ENCODE peak calls at places on chromosomes 16 and 17, in nine cellular contexts. V is uterus, R is GM23338, C is GM12878, U is epithelial cell of proximal tubule, X is natural killer cell, D is heart right ventricle, F is mammary epithelial cell, K is RWPE1. S is an unnamed sample.

GRCh38 chr17:57270801-57271245 is 14.5 kb downstream of the MSI2 start:
- DNase-seq in V (no peak), R (no peak), C (no peak), U (no peak), X (no peak), D (no peak), F (no peak), K (no peak), S (no peak)

GRCh38 chr17:50181601-50182345 is 16.0 kb downstream of the SGCA start:
- DNase-seq in V (no peak), R (no peak), C (no peak), U (no peak), X (no peak), D (no peak), F (peak), K (no peak), S (no peak)

GRCh38 chr17:1629647-1630310 is 1.1 kb upstream of the SLC43A2 start:
- DNase-seq in V (no peak), R (peak), C (no peak), U (no peak), X (peak), D (peak), F (peak), K (no peak), S (no peak)

GRCh38 chr17:81315170-81315884 is 20.2 kb upstream of the SLC38A10 start:
- DNase-seq in V (no peak), R (no peak), C (no peak), U (no peak), X (no peak), D (no peak), F (no peak), K (no peak), S (no peak)

GRCh38 chr16:49576173-49576494 is 202.5 kb downstream of the C16orf78 start:
- DNase-seq in V (no peak), R (no peak), C (no peak), U (no peak), X (no peak), D (no peak), F (no peak), K (no peak), S (no peak)

GRCh38 chr17:38958756-38959155 is 8.4 kb downstream of the FBXO47 start:
- DNase-seq in V (no peak), R (no peak), C (no peak), U (no peak), X (no peak), D (no peak), F (no peak), K (no peak), S (peak)

GRCh38 chr17:74543406-74543805 is 2.5 kb downstream of the CD300C start:
- DNase-seq in V (no peak), R (peak), C (no peak), U (no peak), X (no peak), D (no peak), F (no peak), K (no peak), S (no peak)

GRCh38 chr17:65531508-65532431 is 29.7 kb downstream of the AXIN2 start:
- DNase-seq in V (peak), R (peak), C (no peak), U (no peak), X (no peak), D (peak), F (no peak), K (no peak), S (no peak)

GRCh38 chr17:57913576-57914273 is 41.5 kb downstream of the CUEDC1 start:
- DNase-seq in V (no peak), R (no peak), C (no peak), U (no peak), X (no peak), D (no peak), F (no peak), K (no peak), S (no peak)

GRCh38 chr16:69417537-69418199 is 6.8 kb upstream of the CYB5B start:
- DNase-seq in V (no peak), R (peak), C (no peak), U (peak), X (no peak), D (no peak), F (no peak), K (no peak), S (no peak)

GRCh38 chr17:70776446-70776845 is 607.1 kb downstream of the KCNJ2 start:
- DNase-seq in V (no peak), R (no peak), C (no peak), U (no peak), X (no peak), D (no peak), F (no peak), K (no peak), S (no peak)

GRCh38 chr17:6894206-6894528 is 62.6 kb upstream of the TEKT1 start:
- DNase-seq in V (no peak), R (peak), C (no peak), U (no peak), X (no peak), D (no peak), F (no peak), K (no peak), S (no peak)

GRCh38 chr17:58991718-58992331 is 114.9 kb downstream of the TRIM37 start:
- DNase-seq in V (no peak), R (no peak), C (peak), U (peak), X (no peak), D (no peak), F (no peak), K (no peak), S (peak)

GRCh38 chr17:41762391-41762790 is 24.1 kb downstream of the JUP start:
- DNase-seq in V (no peak), R (no peak), C (no peak), U (no peak), X (no peak), D (no peak), F (no peak), K (no peak), S (no peak)

GRCh38 chr17:66459811-66460270 is 157.4 kb downstream of the PRKCA start:
- DNase-seq in V (peak), R (no peak), C (no peak), U (peak), X (no peak), D (peak), F (peak), K (peak), S (peak)

GRCh38 chr17:72591500-72592241 is 470.9 kb downstream of the SOX9 start:
- DNase-seq in V (no peak), R (peak), C (no peak), U (no peak), X (no peak), D (no peak), F (peak), K (no peak), S (no peak)

GRCh38 chr16:88540346-88540977 is 29.7 kb upstream of the ZC3H18 start:
- DNase-seq in V (no peak), R (peak), C (no peak), U (no peak), X (no peak), D (no peak), F (no peak), K (no peak), S (no peak)

GRCh38 chr17:41522301-41523224 is 3.9 kb upstream of the KRT15 start:
- DNase-seq in V (no peak), R (peak), C (no peak), U (no peak), X (no peak), D (no peak), F (peak), K (no peak), S (no peak)

GRCh38 chr16:50972899-50973298 is 178.2 kb downstream of the SALL1 start:
- DNase-seq in V (no peak), R (no peak), C (no peak), U (no peak), X (no peak), D (no peak), F (no peak), K (no peak), S (no peak)

GRCh38 chr16:72400257-72401078 is 228.5 kb upstream of the PMFBP1 start:
- DNase-seq in V (no peak), R (peak), C (peak), U (no peak), X (no peak), D (peak), F (peak), K (peak), S (peak)

GRCh38 chr17:73952498-73953205 is 250.8 kb upstream of the RPL38 start:
- DNase-seq in V (no peak), R (peak), C (no peak), U (no peak), X (peak), D (peak), F (no peak), K (peak), S (no peak)

GRCh38 chr16:23408242-23409201 is 44.5 kb downstream of the COG7 start:
- DNase-seq in V (no peak), R (peak), C (no peak), U (no peak), X (no peak), D (peak), F (no peak), K (no peak), S (peak)

GRCh38 chr16:11636172-11636721 is 32.0 kb upstream of the SNN start:
- DNase-seq in V (no peak), R (peak), C (no peak), U (no peak), X (no peak), D (no peak), F (no peak), K (peak), S (no peak)

GRCh38 chr16:466651-467050 is 41.2 kb downstream of the RAB11FIP3 start:
- DNase-seq in V (no peak), R (no peak), C (no peak), U (no peak), X (no peak), D (no peak), F (no peak), K (no peak), S (no peak)

GRCh38 chr17:31390748-31391495 is 553 bp upstream of the RAB11FIP4 start:
- DNase-seq in V (no peak), R (peak), C (no peak), U (no peak), X (no peak), D (no peak), F (no peak), K (no peak), S (no peak)

GRCh38 chr16:56462064-56462796 is 10.9 kb downstream of the OGFOD1 start:
- DNase-seq in V (no peak), R (no peak), C (no peak), U (no peak), X (no peak), D (no peak), F (no peak), K (no peak), S (no peak)

GRCh38 chr16:3020247-3020603 is at the start of gene TNFRSF12A:
- DNase-seq in V (peak), R (peak), C (no peak), U (no peak), X (peak), D (peak), F (peak), K (peak), S (peak)

GRCh38 chr17:79907855-79908254 is 68.6 kb upstream of the CBX4 start:
- DNase-seq in V (no peak), R (no peak), C (no peak), U (no peak), X (no peak), D (no peak), F (no peak), K (no peak), S (peak)

GRCh38 chr17:58317421-58318064 is 11.1 kb downstream of the TSPOAP1 start:
- DNase-seq in V (peak), R (peak), C (peak), U (no peak), X (peak), D (no peak), F (peak), K (peak), S (peak)

GRCh38 chr17:76014100-76014924 is 12.8 kb downstream of the EVPL start:
- DNase-seq in V (peak), R (peak), C (no peak), U (no peak), X (peak), D (peak), F (peak), K (peak), S (peak)

GRCh38 chr17:76107507-76107906 is 3.9 kb upstream of the EXOC7 start:
- DNase-seq in V (no peak), R (no peak), C (no peak), U (no peak), X (no peak), D (no peak), F (no peak), K (no peak), S (no peak)

GRCh38 chr17:336110-337021 is 16.2 kb downstream of the RPH3AL start:
- DNase-seq in V (peak), R (no peak), C (no peak), U (no peak), X (no peak), D (peak), F (no peak), K (no peak), S (no peak)

GRCh38 chr17:44334315-44335181 is 9.9 kb upstream of the SLC25A39 start:
- DNase-seq in V (no peak), R (no peak), C (no peak), U (no peak), X (no peak), D (no peak), F (no peak), K (no peak), S (no peak)

GRCh38 chr17:80904036-80904435 is 87.6 kb upstream of the CHMP6 start:
- DNase-seq in V (no peak), R (no peak), C (no peak), U (no peak), X (no peak), D (no peak), F (no peak), K (no peak), S (no peak)

GRCh38 chr17:78113804-78114785 is 14.5 kb downstream of the TMC6 start:
- DNase-seq in V (no peak), R (no peak), C (no peak), U (no peak), X (peak), D (no peak), F (no peak), K (no peak), S (no peak)

DNA sequence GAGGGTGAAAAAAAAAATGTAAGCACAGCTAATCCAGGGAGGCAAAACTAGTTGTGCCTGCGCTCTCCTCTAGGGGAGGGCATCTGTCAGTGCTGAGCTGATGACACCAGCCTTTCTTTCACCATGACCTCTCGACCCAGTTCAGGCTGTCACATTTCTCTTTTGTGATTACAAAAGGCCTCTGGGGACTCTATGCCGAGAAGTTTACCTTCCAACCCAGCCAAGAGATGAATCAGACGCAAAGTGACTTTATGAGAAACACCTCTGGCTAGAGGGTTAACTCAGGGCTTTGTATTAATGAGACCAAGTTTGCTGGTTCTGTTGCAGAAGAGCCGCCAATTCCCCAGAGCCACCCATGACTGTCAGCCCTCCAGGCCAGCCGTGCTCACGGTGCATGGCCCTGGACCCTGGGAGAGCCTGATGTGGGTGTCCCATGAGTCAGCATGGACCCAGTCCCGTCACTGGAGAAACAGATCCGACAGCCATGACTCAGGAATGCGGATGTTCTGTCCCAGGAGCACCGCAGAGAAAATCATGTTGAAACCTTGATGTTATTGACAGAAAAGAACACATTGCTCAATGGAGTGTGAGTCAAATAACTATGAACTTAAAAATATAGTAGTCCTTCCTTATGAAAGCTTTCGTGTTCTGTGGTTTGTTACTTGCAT is 437.2 kb downstream of the HS3ST3B1 start:
- DNase-seq in V (no peak), R (peak), C (no peak), U (peak), X (no peak), D (peak), F (peak), K (peak), S (peak)
- TF ChIP-seq CTCF in V (no peak), R (peak), C (no peak), U (no peak), X (no peak), D (no peak), F (peak), K (peak), S (peak)

DNA sequence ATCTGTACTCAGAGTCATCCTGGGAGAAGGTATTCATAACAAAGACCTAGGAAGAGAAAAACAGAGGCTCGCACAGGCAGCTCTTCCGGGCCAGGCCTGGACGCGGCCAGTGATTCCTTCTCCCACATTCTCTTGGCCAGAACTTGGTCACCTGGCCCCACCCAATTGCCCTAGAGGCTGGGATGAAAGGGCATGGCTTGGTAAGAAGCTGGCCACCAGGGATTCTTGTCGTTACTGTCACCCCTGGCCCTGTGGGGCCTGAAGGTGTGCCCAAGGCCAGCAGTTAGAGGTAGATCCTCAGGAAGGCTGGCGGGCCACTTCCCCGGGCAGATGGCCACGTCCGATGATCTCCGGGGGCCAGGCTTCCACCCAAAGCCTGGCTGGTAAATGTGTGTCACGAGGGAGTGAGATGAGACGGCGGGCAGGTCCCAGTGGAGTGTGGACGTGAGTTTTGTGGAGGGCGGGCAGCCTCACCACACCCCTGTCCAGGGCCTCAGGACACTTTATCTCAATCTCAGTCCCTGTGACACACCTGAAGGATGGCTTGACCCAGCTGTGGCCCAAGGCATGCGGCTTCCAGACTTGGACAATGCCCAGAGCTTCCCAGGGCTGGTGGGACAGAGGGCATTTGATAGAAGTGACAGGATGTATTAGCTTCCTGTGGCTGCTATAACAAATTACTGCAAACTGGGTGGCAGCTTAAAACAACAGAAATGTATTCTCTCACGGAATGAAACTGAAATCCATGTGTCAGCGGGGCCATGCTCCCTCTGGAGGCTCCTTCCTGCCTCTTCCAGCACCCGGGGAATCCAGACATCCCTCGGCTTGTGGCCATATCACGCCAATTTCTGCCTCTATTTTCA is 66.3 kb upstream of the GSE1 start:
- DNase-seq in V (no peak), R (no peak), C (no peak), U (no peak), X (no peak), D (no peak), F (no peak), K (no peak), S (no peak)
- TF ChIP-seq CTCF in V (no peak), R (peak), C (no peak), U (peak), X (no peak), D (peak), F (no peak), K (no peak), S (peak)

GRCh38 chr17:33562792-33563191 is 269.7 kb upstream of the ASIC2 start:
- DNase-seq in V (no peak), R (peak), C (no peak), U (no peak), X (no peak), D (no peak), F (no peak), K (no peak), S (no peak)
- TF ChIP-seq CTCF in V (no peak), R (peak), C (no peak), U (no peak), X (no peak), D (no peak), F (no peak), K (no peak), S (no peak)

DNA sequence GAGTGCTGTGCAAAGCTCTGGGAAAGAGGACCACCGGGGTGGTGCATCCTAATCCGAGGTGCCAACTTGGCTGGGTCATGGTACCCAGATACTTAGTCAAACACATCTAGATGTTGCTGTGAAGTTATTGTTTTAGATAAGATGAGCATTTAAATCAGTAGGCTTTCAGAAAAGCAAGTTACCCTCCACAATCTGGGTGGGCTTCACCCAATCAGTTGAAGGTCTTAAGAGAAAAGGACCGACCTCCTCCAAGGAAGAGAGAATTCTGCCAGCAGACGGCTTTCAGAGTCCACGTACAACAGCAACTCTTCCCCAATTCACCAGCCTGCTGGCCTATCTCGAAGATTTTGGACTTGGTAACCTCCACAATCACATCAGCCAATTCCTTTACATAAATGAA is 338.1 kb downstream of the C16orf95 start:
- DNase-seq in V (no peak), R (no peak), C (no peak), U (no peak), X (no peak), D (no peak), F (no peak), K (no peak), S (no peak)
- TF ChIP-seq CTCF in V (no peak), R (no peak), C (no peak), U (no peak), X (no peak), D (no peak), F (no peak), K (no peak), S (no peak)

DNA sequence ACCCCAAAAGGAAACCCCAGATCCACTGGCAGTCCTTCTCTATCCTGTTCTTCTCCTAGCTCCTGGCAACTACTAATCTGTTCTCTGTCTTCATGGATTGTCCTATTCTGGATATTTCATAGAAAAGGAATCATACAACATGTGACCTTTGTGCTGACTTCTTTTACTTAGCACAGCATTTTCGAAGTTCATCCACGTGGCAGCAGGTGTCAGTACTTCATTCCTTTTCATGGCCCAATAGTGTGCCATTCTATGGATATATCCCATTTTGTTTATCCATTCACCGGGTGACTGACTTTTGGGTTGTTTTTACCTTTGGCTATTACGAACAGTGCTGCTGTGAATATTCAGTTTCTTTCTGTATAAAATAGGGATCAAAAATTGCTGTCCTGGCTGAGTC is 10.4 kb upstream of the FA2H start:
- DNase-seq in V (no peak), R (no peak), C (no peak), U (no peak), X (no peak), D (no peak), F (no peak), K (no peak), S (no peak)
- TF ChIP-seq CTCF in V (no peak), R (peak), C (no peak), U (no peak), X (no peak), D (no peak), F (no peak), K (no peak), S (no peak)

GRCh38 chr17:82477934-82478333 is 19.4 kb downstream of the NARF start:
- DNase-seq in V (no peak), R (no peak), C (no peak), U (no peak), X (no peak), D (no peak), F (no peak), K (no peak), S (no peak)
- TF ChIP-seq CTCF in V (no peak), R (no peak), C (no peak), U (no peak), X (no peak), D (no peak), F (no peak), K (no peak), S (no peak)